ENCODE peak calls at places on chromosomes 11 and 22, in five cellular contexts. U is epithelial cell of prostate; S is stimulated activated CD4-positive, alpha-beta T cell treated with anti-CD3 and anti-CD28 coated beads, Interleukin-12 subunit alpha, Interleukin-12 subunit beta, amount 100 ng/mL, for 4 hours; A is RCC 7860; O is GM12892. F is an unnamed sample.

GRCh38 chr11:126336646-126337045 is 18.8 kb upstream of the ST3GAL4 start:
- DNase-seq in A (no peak), O (no peak), S (no peak), U (no peak), F (no peak)

GRCh38 chr22:24097961-24098391 is 83.3 kb upstream of the SUSD2 start:
- DNase-seq in A (no peak), S (no peak), O (no peak), U (no peak), F (no peak)

GRCh38 chr11:116601734-116602636 is 170.8 kb downstream of the BUD13 start:
- DNase-seq in U (no peak), S (no peak), A (no peak), O (no peak), F (peak)

GRCh38 chr11:64065712-64066111 is 30.0 kb downstream of the FLRT1 start:
- DNase-seq in A (no peak), O (no peak), U (no peak), S (no peak), F (no peak)

GRCh38 chr11:11416917-11417316 is 63.9 kb upstream of the CSNK2A3 start:
- DNase-seq in U (no peak), O (no peak), S (no peak), A (peak), F (peak)

GRCh38 chr22:32522237-32522636 is 47.6 kb downstream of the FBXO7 start:
- DNase-seq in O (no peak), U (no peak), S (no peak), A (no peak), F (no peak)

GRCh38 chr11:7527029-7527428 is 13.2 kb downstream of the PPFIBP2 start:
- DNase-seq in U (no peak), S (no peak), A (no peak), O (no peak), F (no peak)

GRCh38 chr11:12163181-12163841 is 52.9 kb downstream of the MICAL2 start:
- DNase-seq in O (no peak), U (no peak), A (peak), S (no peak), F (peak)

GRCh38 chr22:23163665-23164064 is 16.6 kb upstream of the BCR start:
- DNase-seq in U (no peak), A (no peak), O (no peak), S (no peak), F (no peak)

GRCh38 chr11:62713343-62713742 is 5.9 kb downstream of the GNG3 start:
- DNase-seq in O (no peak), A (peak), S (no peak), U (no peak), F (peak)

GRCh38 chr11:33248416-33248957 is 8.7 kb upstream of the HIPK3 start:
- DNase-seq in U (no peak), O (no peak), A (no peak), S (no peak), F (no peak)

GRCh38 chr11:108754901-108755625 is 90.2 kb downstream of the DDX10 start:
- DNase-seq in U (no peak), A (no peak), S (no peak), O (no peak), F (no peak)

GRCh38 chr22:31892080-31892433 is 52.3 kb upstream of the YWHAH start:
- DNase-seq in S (no peak), U (no peak), A (no peak), O (no peak), F (no peak)

GRCh38 chr11:68040121-68040956 is 1.5 kb downstream of the TCIRG1 start:
- DNase-seq in S (peak), O (peak), U (no peak), A (peak), F (peak)

GRCh38 chr11:62556872-62557631 is 10.4 kb upstream of the AHNAK start:
- DNase-seq in A (peak), S (no peak), U (no peak), O (no peak), F (peak)

GRCh38 chr22:35172452-35172851 is 84.8 kb upstream of the HMGXB4 start:
- DNase-seq in A (no peak), O (no peak), U (no peak), S (no peak), F (no peak)

F was measured in A172.